ENCODE peak calls at places on chromosomes 7 and 10, in six cellular contexts. W is PC-3; N is activated CD4-positive, alpha-beta T cell treated with anti-CD3 and anti-CD28 coated beads for 4 hours; J is MV-4-11; S is activated naive CD4-positive, alpha-beta T cell treated with anti-CD3 and anti-CD28 coated beads for 36 hours; U is hypothalamus. D is an unnamed sample.
A peak's percentile ranks its signal among the peaks of the same experiment; 100 is the strongest.

GRCh38 chr7:116984917-116985316 is 31.6 kb downstream of the ST7 start:
- DNase-seq in J (peak; percentile 29), U (no peak), N (no peak), S (no peak), W (peak; percentile 62), D (no peak)

GRCh38 chr10:102113956-102114857 is 6.0 kb downstream of the LDB1 start:
- DNase-seq in U (no peak), J (no peak), W (no peak), N (no peak), S (peak; percentile 28), D (no peak)

GRCh38 chr7:117157121-117157870 is 165.6 kb downstream of the WNT2 start:
- DNase-seq in J (no peak), W (peak; percentile 93), S (no peak), N (no peak), U (no peak), D (peak; percentile 45)

GRCh38 chr10:127069436-127069835 is 127.0 kb downstream of the INSYN2A start:
- DNase-seq in J (no peak), U (no peak), S (no peak), W (no peak), N (no peak), D (no peak)

GRCh38 chr10:73796766-73797165 is 11.4 kb downstream of the ZSWIM8 start:
- DNase-seq in S (no peak), J (no peak), W (no peak), U (no peak), N (no peak), D (no peak)

GRCh38 chr10:93481931-93482834 is at the start of gene MYOF:
- DNase-seq in N (peak; percentile 50), J (peak; percentile 87), U (no peak), S (peak; percentile 76), W (peak; percentile 88), D (peak; percentile 51)

GRCh38 chr10:98391578-98391991 is 23.4 kb downstream of the PYROXD2 start:
- DNase-seq in J (peak; percentile 43), U (no peak), N (no peak), W (no peak), S (no peak), D (peak; percentile 19)

GRCh38 chr10:11685787-11686218 is 56.4 kb upstream of the ECHDC3 start:
- DNase-seq in W (peak; percentile 43), J (peak; percentile 91), S (peak; percentile 61), N (peak; percentile 46), U (no peak), D (no peak)

GRCh38 chr7:148944935-148945934 is 61.1 kb upstream of the EZH2 start:
- DNase-seq in J (no peak), W (peak; percentile 54), U (no peak), N (no peak), S (no peak), D (no peak)

GRCh38 chr10:106547047-106547635 is 617.4 kb downstream of the SORCS1 start:
- DNase-seq in W (no peak), U (no peak), J (no peak), N (no peak), S (no peak), D (no peak)

GRCh38 chr10:62961951-62962523 is 145.9 kb upstream of the EGR2 start:
- DNase-seq in S (no peak), W (peak; percentile 38), U (no peak), J (no peak), N (no peak), D (no peak)

GRCh38 chr7:29977926-29978652 is 11.5 kb downstream of the SCRN1 start:
- DNase-seq in U (no peak), J (no peak), W (peak; percentile 13), S (no peak), N (no peak), D (no peak)

GRCh38 chr10:130300608-130301025 is 164.4 kb downstream of the GLRX3 start:
- DNase-seq in U (no peak), N (no peak), W (no peak), S (peak; percentile 25), J (no peak), D (no peak)